ENCODE peak calls at places on chromosomes 12 and 14, in eight cellular contexts. S is fibroblast of pulmonary artery, U is foreskin fibroblast, D is GM12878, J is astrocyte of the spinal cord, I is mammary epithelial cell, C is IMR-90, Z is K562. H is an unnamed sample.

GRCh38 chr12:103442187-103442564 is 53.6 kb downstream of the C12orf42 start:
- DNase-seq in Z (no peak), I (no peak), S (no peak), J (no peak), D (no peak), C (no peak), U (no peak), H (no peak)

GRCh38 chr12:11863478-11863906 is 207.2 kb upstream of the BCL2L14 start:
- DNase-seq in D (no peak), J (no peak), I (no peak), S (peak; percentile 52), U (peak; percentile 49), C (no peak), Z (no peak), H (no peak)

GRCh38 chr12:10211101-10211974 is 1.3 kb upstream of the GABARAPL1 start:
- DNase-seq in S (no peak), D (no peak), Z (no peak), C (no peak), U (no peak), J (no peak), I (no peak), H (no peak)

GRCh38 chr14:69376439-69376838 is 21.7 kb downstream of the ERH start:
- DNase-seq in I (peak; percentile 96), S (peak; percentile 93), J (peak; percentile 14), Z (no peak), D (no peak), C (peak; percentile 77), U (peak; percentile 72), H (peak; percentile 77)

GRCh38 chr12:79424109-79424721 is 266.5 kb downstream of the PAWR start:
- DNase-seq in U (peak; percentile 88), J (peak; percentile 95), S (peak; percentile 95), D (no peak), C (peak; percentile 95), Z (no peak), I (peak; percentile 88), H (no peak)

GRCh38 chr14:21059842-21060589 is 2.4 kb downstream of the RNASE8 start:
- DNase-seq in S (no peak), D (no peak), J (no peak), C (no peak), Z (no peak), I (no peak), U (peak; percentile 30), H (peak; percentile 35)

GRCh38 chr12:12715459-12716150 is 1.6 kb upstream of the CDKN1B start:
- DNase-seq in Z (peak; percentile 48), S (no peak), D (no peak), C (no peak), U (peak; percentile 34), I (no peak), J (peak; percentile 34), H (no peak)

GRCh38 chr12:111298583-111299436 is 70.1 kb downstream of the PHETA1 start:
- DNase-seq in S (peak; percentile 60), C (peak; percentile 31), Z (peak; percentile 63), I (peak; percentile 22), D (no peak), U (peak; percentile 70), J (peak; percentile 43), H (peak; percentile 69)

GRCh38 chr14:54208751-54209150 is 188.1 kb upstream of the CDKN3 start:
- DNase-seq in C (no peak), I (no peak), J (no peak), U (no peak), Z (no peak), S (no peak), D (no peak), H (no peak)

GRCh38 chr14:54213531-54213930 is 183.3 kb upstream of the CDKN3 start:
- DNase-seq in Z (no peak), C (no peak), J (no peak), S (no peak), I (no peak), D (no peak), U (no peak), H (no peak)

GRCh38 chr14:54207991-54208520 is 188.8 kb upstream of the CDKN3 start:
- DNase-seq in U (peak; percentile 41), C (no peak), D (no peak), Z (no peak), I (no peak), J (peak; percentile 33), S (no peak), H (peak; percentile 40)

GRCh38 chr14:54209501-54210231 is 187.1 kb upstream of the CDKN3 start:
- DNase-seq in D (no peak), Z (no peak), J (peak; percentile 66), U (peak; percentile 41), C (peak; percentile 30), I (peak; percentile 53), S (no peak), H (peak; percentile 73)

DNA sequence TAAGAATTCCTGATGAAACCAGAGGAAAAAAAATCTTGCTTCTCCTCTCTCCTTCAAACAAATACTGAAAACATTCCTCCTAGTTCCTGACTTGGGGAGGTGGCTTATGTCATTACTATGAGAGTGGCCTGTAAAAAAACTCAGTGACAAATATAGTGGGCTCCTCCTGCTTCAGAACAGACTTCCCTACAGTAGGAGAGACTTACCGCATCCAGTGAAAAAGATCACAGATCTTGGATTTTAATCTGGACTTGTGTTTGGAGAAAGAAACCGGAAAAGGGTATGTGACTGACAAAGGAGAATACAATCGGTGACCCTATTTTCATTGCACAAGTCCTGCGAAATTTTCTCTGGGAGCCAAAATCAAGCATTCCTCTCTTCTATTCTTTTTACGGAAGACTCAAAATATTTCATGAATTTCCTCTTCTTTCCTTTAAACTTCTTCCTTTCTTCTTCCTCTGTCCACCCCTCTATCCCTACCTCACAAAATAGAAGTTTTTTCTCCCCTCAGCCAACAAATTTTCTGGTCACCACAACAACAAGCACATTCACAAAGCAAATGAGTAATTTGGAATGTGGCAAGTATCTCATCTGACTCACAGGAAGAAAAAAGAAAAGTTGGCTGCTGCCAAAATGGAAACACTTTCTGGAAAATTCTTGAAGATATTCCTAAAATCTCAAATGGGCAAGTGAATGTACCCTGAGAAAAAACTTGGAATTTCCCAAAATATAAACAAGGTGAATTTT is 185.1 kb upstream of the CDKN3 start:
- DNase-seq in Z (no peak), U (peak; percentile 83), D (no peak), S (peak; percentile 93), J (peak; percentile 89), I (peak; percentile 79), C (peak; percentile 79), H (no peak)
- H3K4me3 ChIP-seq in Z (no peak overlapping the region), U (no peak overlapping the region), D (no peak overlapping the region), S (peak overlapping the region; percentile 8), J (no peak overlapping the region), I (no peak overlapping the region), C (no peak overlapping the region), H (no peak overlapping the region)

DNA sequence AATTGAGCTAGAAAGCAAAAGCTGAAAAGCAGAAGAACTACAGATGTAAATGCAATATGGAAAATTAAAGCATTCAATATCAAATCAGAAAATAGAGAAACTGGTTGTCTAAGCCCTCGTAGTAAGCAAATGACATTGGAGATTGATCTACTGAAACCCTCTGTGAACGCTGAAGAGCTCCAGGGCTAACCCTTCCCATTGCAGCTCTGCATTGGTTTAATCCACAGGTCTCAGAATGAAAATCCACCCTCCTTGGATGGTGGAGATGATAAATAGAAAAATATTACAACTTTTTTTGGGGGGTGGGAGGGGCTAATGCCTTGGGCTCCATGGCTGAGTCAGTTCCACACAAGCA is 40.5 kb downstream of the CORO1C start:
- DNase-seq in J (no peak), C (no peak), D (no peak), I (no peak), S (peak; percentile 56), Z (no peak), U (no peak), H (no peak)
- H3K4me3 ChIP-seq in J (peak overlapping the region; percentile 12), C (peak overlapping the region; percentile 18), D (peak overlapping the region; percentile 62), I (no peak overlapping the region), S (peak overlapping the region; percentile 27), Z (peak overlapping the region; percentile 15), U (peak overlapping the region; percentile 36), H (no peak overlapping the region)

GRCh38 chr12:132603240-132604107 is 6.9 kb downstream of the LRCOL1 start:
- DNase-seq in D (no peak), U (no peak), J (no peak), C (no peak), S (no peak), Z (no peak), I (no peak), H (no peak)

GRCh38 chr12:132597333-132598283 is 12.8 kb downstream of the LRCOL1 start:
- DNase-seq in U (peak; percentile 84), Z (peak; percentile 62), J (peak; percentile 81), I (peak; percentile 16), D (no peak), S (peak; percentile 26), C (peak; percentile 23), H (peak; percentile 72)

GRCh38 chr12:132602578-132603239 is 7.7 kb downstream of the LRCOL1 start:
- DNase-seq in Z (no peak), C (no peak), U (no peak), I (no peak), D (no peak), S (no peak), J (no peak), H (peak; percentile 16)

GRCh38 chr12:132601171-132601883 is 9.1 kb downstream of the LRCOL1 start:
- DNase-seq in S (no peak), I (no peak), J (no peak), D (no peak), U (no peak), C (no peak), Z (no peak), H (no peak)

GRCh38 chr12:132600048-132601032 is 10.0 kb downstream of the LRCOL1 start:
- DNase-seq in I (peak; percentile 53), D (no peak), S (peak; percentile 71), C (peak; percentile 61), Z (peak; percentile 83), J (peak; percentile 65), U (peak; percentile 87), H (peak; percentile 79)
- H3K4me3 ChIP-seq in I (peak overlapping the region; percentile 50), D (peak overlapping the region; percentile 27), S (peak overlapping the region; percentile 57), C (peak overlapping the region; percentile 34), Z (peak overlapping the region; percentile 36), J (peak overlapping the region; percentile 45), U (peak overlapping the region; percentile 39), H (no peak overlapping the region)

DNA sequence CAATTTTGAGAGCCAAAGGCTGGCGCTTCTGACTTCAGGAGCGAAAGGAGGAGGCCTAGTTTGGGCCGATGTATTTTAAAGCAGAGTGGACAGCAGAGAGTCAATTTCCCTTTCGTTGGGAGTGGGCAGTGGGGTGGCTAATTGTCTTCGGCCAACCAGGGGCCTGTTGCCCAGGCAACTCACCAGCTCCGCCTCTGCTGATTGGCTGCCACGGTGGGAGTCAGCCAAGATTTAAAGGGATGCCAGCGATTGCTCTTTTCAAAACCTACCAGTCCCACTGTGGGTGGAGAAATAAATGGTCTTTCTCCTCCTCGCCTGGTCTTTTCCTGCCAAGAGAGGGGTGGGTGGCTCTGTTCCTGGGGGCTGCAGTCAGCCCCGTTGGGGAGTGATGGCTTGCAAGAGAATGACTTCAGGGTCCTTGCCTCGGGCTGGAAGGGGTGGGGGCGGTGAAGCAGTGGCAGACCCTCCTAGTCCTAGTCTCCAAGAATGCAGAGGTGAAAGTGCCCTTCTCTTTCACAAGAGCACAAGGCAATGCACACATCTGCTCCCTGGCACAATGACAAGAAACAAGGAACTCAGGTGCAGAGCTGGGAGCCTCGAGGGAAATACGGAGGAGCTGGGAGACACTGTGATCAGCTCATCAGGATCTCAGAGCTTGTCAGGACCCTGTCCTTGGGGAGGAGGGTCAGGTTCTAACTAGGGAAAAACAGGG is 37.7 kb downstream of the RASAL1 start:
- DNase-seq in S (peak; percentile 62), I (no peak), Z (no peak), D (no peak), U (peak; percentile 27), C (no peak), J (peak; percentile 38), H (peak; percentile 43)
- H3K4me3 ChIP-seq in S (no peak overlapping the region), I (no peak overlapping the region), Z (no peak overlapping the region), D (no peak overlapping the region), U (no peak overlapping the region), C (no peak overlapping the region), J (no peak overlapping the region), H (no peak overlapping the region)

GRCh38 chr12:6607751-6608591 is 792 bp upstream of the CHD4 start:
- DNase-seq in J (peak; percentile 41), U (peak; percentile 70), I (peak; percentile 76), Z (peak; percentile 90), S (peak; percentile 59), D (peak; percentile 67), C (peak; percentile 25), H (peak; percentile 60)
- H3K4me3 ChIP-seq in J (no peak overlapping the region), U (no peak overlapping the region), I (no peak overlapping the region), Z (peak overlapping the region; percentile 0), S (no peak overlapping the region), D (no peak overlapping the region), C (no peak overlapping the region), H (no peak overlapping the region)

H was measured in cardiac muscle cell.